ENCODE peak calls at places on chromosomes 12 and 14, in five cellular contexts. One of them, this sample, is unnamed.

GRCh38 chr14:45252356-45253069 is 489 bp downstream of the MIS18BP1 start:
- DNase-seq in fibroblast of lung: no peak
- DNase-seq in tibial artery: no peak
- DNase-seq in right lobe of liver: no peak
- DNase-seq in GM06990: peak; percentile 21
- DNase-seq in this sample: no peak

GRCh38 chr12:107091989-107092641 is 1.2 kb downstream of the CRY1 start:
- DNase-seq in right lobe of liver: no peak
- DNase-seq in fibroblast of lung: peak; percentile 95
- DNase-seq in tibial artery: peak; percentile 34
- DNase-seq in GM06990: peak; percentile 47
- DNase-seq in this sample: peak; percentile 95

GRCh38 chr12:810635-811415 is 58.4 kb downstream of the WNK1 start:
- DNase-seq in tibial artery: no peak
- DNase-seq in right lobe of liver: no peak
- DNase-seq in GM06990: peak; percentile 79
- DNase-seq in fibroblast of lung: no peak
- DNase-seq in this sample: no peak

GRCh38 chr14:37147310-37147875 is 25.0 kb downstream of the SLC25A21 start:
- DNase-seq in GM06990: no peak
- DNase-seq in right lobe of liver: no peak
- DNase-seq in tibial artery: no peak
- DNase-seq in fibroblast of lung: no peak
- DNase-seq in this sample: no peak

GRCh38 chr14:83828406-83828805 is 1701.5 kb upstream of the FLRT2 start:
- DNase-seq in GM06990: no peak
- DNase-seq in tibial artery: no peak
- DNase-seq in right lobe of liver: no peak
- DNase-seq in fibroblast of lung: peak; percentile 1
- DNase-seq in this sample: no peak

GRCh38 chr12:76029982-76030377 is 1.6 kb downstream of the PHLDA1 start:
- DNase-seq in fibroblast of lung: peak; percentile 68
- DNase-seq in GM06990: peak; percentile 16
- DNase-seq in right lobe of liver: no peak
- DNase-seq in tibial artery: no peak
- DNase-seq in this sample: no peak

GRCh38 chr14:95038521-95039250 is 118.6 kb downstream of the DICER1 start:
- DNase-seq in fibroblast of lung: no peak
- DNase-seq in tibial artery: no peak
- DNase-seq in GM06990: no peak
- DNase-seq in right lobe of liver: no peak
- DNase-seq in this sample: no peak

GRCh38 chr12:76226397-76226796 is 121.8 kb downstream of the BBS10 start:
- DNase-seq in fibroblast of lung: peak; percentile 87
- DNase-seq in GM06990: no peak
- DNase-seq in tibial artery: no peak
- DNase-seq in right lobe of liver: no peak
- DNase-seq in this sample: no peak

GRCh38 chr12:93361159-93361919 is 16.4 kb upstream of the NUDT4 start:
- DNase-seq in GM06990: no peak
- DNase-seq in right lobe of liver: no peak
- DNase-seq in tibial artery: no peak
- DNase-seq in fibroblast of lung: no peak
- DNase-seq in this sample: peak; percentile 74

GRCh38 chr12:57603758-57604453 is 718 bp upstream of the DTX3 start:
- DNase-seq in right lobe of liver: no peak
- DNase-seq in tibial artery: peak; percentile 72
- DNase-seq in GM06990: no peak
- DNase-seq in fibroblast of lung: peak; percentile 63
- DNase-seq in this sample: no peak

GRCh38 chr14:61837336-61838229 is 75.4 kb downstream of the SNAPC1 start:
- DNase-seq in GM06990: no peak
- DNase-seq in fibroblast of lung: peak; percentile 81
- DNase-seq in tibial artery: peak; percentile 76
- DNase-seq in right lobe of liver: peak; percentile 70
- DNase-seq in this sample: peak; percentile 63

GRCh38 chr14:83047436-83047835 is 1513.8 kb upstream of the SEL1L start:
- DNase-seq in GM06990: no peak
- DNase-seq in fibroblast of lung: no peak
- DNase-seq in right lobe of liver: no peak
- DNase-seq in tibial artery: no peak
- DNase-seq in this sample: no peak

DNA sequence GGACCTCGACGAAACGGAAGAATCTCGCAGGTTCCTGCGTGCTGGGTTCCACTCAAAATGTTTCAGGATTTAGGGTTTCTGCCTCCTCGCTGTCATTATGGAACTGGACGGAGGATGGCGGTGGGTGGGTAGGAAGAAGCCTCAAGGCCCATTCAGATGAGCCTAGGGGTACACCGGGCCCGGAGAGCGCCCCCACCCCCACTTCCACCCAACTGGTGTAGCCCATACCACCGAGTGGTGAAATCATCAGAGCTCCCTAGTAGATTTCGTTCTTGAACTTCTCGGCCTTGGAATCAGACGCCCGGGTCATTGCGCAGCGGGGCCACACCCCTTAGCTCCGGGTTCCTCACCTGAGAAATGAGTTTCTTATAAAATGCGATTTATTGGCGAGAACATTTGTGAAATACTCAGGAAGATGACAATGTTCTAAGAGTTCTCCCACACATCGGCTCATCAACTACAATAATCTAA is 13.3 kb upstream of the TBX3 start:
- DNase-seq in tibial artery: no peak
- DNase-seq in GM06990: no peak
- DNase-seq in right lobe of liver: no peak
- DNase-seq in fibroblast of lung: no peak
- DNase-seq in this sample: no peak
- H3K4me3 ChIP-seq in tibial artery: no peak overlapping the region
- H3K4me3 ChIP-seq in GM06990: no peak overlapping the region
- H3K4me3 ChIP-seq in right lobe of liver: no peak overlapping the region
- H3K4me3 ChIP-seq in fibroblast of lung: no peak overlapping the region
- H3K4me3 ChIP-seq in this sample: no peak overlapping the region

DNA sequence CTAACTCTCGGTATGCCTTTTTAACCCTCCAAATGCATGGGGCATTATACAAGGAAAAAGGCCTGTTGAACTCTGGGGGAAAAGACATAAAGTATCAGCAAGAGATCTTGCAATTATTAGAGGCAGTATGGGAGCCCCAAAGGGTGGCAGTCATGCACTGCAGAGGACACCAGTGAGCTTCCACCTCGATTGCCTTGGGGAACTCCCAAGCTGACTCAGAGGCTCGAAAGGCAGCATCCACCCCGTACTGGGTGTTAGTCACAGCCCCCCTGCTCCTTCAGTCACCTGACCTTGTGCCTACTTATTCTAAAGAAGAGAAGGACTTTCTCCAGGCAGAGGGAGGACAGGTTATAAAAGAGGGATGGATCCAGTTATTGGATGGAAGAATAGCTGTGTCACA is 781.4 kb upstream of the TMEM132C start:
- DNase-seq in tibial artery: no peak
- DNase-seq in fibroblast of lung: peak; percentile 69
- DNase-seq in right lobe of liver: no peak
- DNase-seq in GM06990: no peak
- DNase-seq in this sample: peak; percentile 69
- TF ChIP-seq CTCF in tibial artery: no peak
- TF ChIP-seq CTCF in fibroblast of lung: peak; percentile 28
- TF ChIP-seq CTCF in right lobe of liver: no peak
- TF ChIP-seq CTCF in GM06990: no peak
- TF ChIP-seq CTCF in this sample: peak; percentile 52

DNA sequence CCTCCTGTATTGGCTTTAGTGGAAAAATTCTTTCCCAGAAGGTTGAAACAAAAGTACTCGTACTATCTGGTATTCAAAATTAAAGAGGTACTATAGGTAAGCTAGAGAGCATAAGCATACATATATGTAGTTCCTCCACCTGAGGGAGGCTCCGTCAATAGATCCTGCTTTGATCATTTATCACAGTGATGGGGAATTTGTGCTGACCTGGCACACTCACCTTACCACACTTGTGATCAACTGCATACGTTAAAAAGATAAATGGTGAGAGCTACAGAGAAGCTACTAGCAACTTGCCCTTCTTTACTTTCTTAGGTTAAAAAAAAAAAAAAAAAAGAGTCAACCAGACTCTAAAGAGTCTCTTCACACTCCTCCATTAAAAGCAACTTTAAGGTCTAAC is 2.5 kb downstream of the CAPRIN2 start:
- DNase-seq in fibroblast of lung: no peak
- DNase-seq in tibial artery: no peak
- DNase-seq in GM06990: no peak
- DNase-seq in right lobe of liver: no peak
- DNase-seq in this sample: no peak
- H3K4me3 ChIP-seq in fibroblast of lung: peak overlapping the region; percentile 15
- H3K4me3 ChIP-seq in tibial artery: no peak overlapping the region
- H3K4me3 ChIP-seq in GM06990: no peak overlapping the region
- H3K4me3 ChIP-seq in right lobe of liver: no peak overlapping the region
- H3K4me3 ChIP-seq in this sample: no peak overlapping the region

GRCh38 chr12:10747730-10748129 is 24.6 kb upstream of the YBX3 start:
- DNase-seq in tibial artery: no peak
- DNase-seq in GM06990: no peak
- DNase-seq in right lobe of liver: no peak
- DNase-seq in fibroblast of lung: no peak
- DNase-seq in this sample: no peak

GRCh38 chr12:10749700-10750384 is 26.7 kb upstream of the YBX3 start:
- DNase-seq in tibial artery: peak; percentile 84
- DNase-seq in GM06990: peak; percentile 37
- DNase-seq in right lobe of liver: no peak
- DNase-seq in fibroblast of lung: peak; percentile 98
- DNase-seq in this sample: peak; percentile 92

GRCh38 chr12:10753066-10753465 is 29.9 kb upstream of the YBX3 start:
- DNase-seq in fibroblast of lung: peak; percentile 12
- DNase-seq in right lobe of liver: no peak
- DNase-seq in tibial artery: no peak
- DNase-seq in GM06990: no peak
- DNase-seq in this sample: peak; percentile 13

GRCh38 chr12:10756194-10756593 is 33.1 kb upstream of the YBX3 start:
- DNase-seq in tibial artery: no peak
- DNase-seq in fibroblast of lung: no peak
- DNase-seq in right lobe of liver: no peak
- DNase-seq in GM06990: no peak
- DNase-seq in this sample: no peak

GRCh38 chr12:10750385-10750727 is 27.2 kb upstream of the YBX3 start:
- DNase-seq in fibroblast of lung: no peak
- DNase-seq in tibial artery: no peak
- DNase-seq in right lobe of liver: no peak
- DNase-seq in GM06990: no peak
- DNase-seq in this sample: no peak
- TF ChIP-seq CTCF in fibroblast of lung: no peak
- TF ChIP-seq CTCF in tibial artery: no peak
- TF ChIP-seq CTCF in right lobe of liver: no peak
- TF ChIP-seq CTCF in GM06990: no peak
- TF ChIP-seq CTCF in this sample: no peak

DNA sequence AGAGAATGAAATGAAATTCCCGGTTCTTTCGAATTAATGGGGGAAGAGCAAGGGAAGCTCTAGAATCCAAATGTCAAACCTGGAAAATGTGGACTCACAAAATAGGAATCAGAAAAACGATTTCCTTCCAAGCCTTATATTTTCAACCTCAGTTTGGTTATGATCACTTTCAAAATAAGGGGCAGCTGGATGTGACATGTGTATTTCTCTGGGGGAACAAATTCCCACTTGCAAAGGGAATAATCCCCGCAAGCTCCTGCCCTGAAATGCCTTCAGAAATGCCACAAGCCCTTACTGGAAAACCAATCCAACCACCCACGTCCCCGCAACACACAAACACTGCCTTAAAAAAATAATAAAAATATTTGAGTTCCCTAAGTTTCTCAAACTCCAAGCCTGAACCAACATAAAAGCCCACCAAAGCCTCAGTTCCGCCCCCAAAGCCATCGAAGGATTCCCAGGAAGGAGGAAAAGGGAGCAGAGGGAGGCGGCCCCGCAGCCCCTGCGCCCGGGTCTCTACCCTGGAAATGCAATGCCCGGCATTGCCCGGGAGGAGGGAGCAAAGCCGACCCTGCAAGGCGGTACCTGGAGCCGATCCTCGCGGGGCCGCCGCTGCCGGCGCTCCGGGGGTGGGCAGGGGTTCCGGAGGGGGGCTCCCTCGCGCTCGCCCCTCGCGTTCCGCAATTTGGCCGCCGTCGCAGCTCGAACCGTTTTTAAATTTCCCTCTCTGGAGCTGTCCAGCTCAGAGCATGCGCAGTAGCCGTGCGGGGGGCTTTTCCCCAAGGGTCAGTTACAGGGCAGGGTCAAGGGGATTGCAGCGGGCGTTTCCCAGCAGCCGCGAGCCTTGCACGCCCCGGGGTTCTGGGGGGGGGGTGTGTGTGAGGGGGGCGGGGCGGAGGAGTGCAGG is at the start of gene FOXN4:
- DNase-seq in GM06990: no peak
- DNase-seq in right lobe of liver: no peak
- DNase-seq in fibroblast of lung: no peak
- DNase-seq in tibial artery: no peak
- DNase-seq in this sample: no peak
- H3K4me3 ChIP-seq in GM06990: no peak within 1 kb of the TSS
- H3K4me3 ChIP-seq in right lobe of liver: peak within 1 kb of the TSS; percentile 16
- H3K4me3 ChIP-seq in fibroblast of lung: peak within 1 kb of the TSS; percentile 32
- H3K4me3 ChIP-seq in tibial artery: peak within 1 kb of the TSS; percentile 52
- H3K4me3 ChIP-seq in this sample: no peak within 1 kb of the TSS

GRCh38 chr12:130873106-130873795 is 1.4 kb downstream of the RAN start:
- DNase-seq in GM06990: no peak
- DNase-seq in tibial artery: no peak
- DNase-seq in fibroblast of lung: no peak
- DNase-seq in right lobe of liver: no peak
- DNase-seq in this sample: no peak

GRCh38 chr12:130872179-130873096 is 572 bp downstream of the RAN start:
- DNase-seq in fibroblast of lung: peak; percentile 15
- DNase-seq in GM06990: peak; percentile 71
- DNase-seq in tibial artery: no peak
- DNase-seq in right lobe of liver: peak; percentile 60
- DNase-seq in this sample: no peak

GRCh38 chr12:130868412-130868811 is 3.5 kb upstream of the RAN start:
- DNase-seq in tibial artery: no peak
- DNase-seq in GM06990: no peak
- DNase-seq in fibroblast of lung: no peak
- DNase-seq in right lobe of liver: no peak
- DNase-seq in this sample: no peak

GRCh38 chr12:130871286-130872178 is at the start of gene RAN:
- DNase-seq in right lobe of liver: peak; percentile 95
- DNase-seq in tibial artery: peak; percentile 81
- DNase-seq in fibroblast of lung: peak; percentile 93
- DNase-seq in GM06990: peak; percentile 97
- DNase-seq in this sample: peak; percentile 68

GRCh38 chr12:130870442-130871285 is 1.2 kb upstream of the RAN start:
- DNase-seq in GM06990: peak; percentile 81
- DNase-seq in tibial artery: peak; percentile 82
- DNase-seq in fibroblast of lung: peak; percentile 93
- DNase-seq in right lobe of liver: peak; percentile 70
- DNase-seq in this sample: peak; percentile 81
- TF ChIP-seq CTCF in GM06990: peak; percentile 72
- TF ChIP-seq CTCF in tibial artery: peak; percentile 42
- TF ChIP-seq CTCF in fibroblast of lung: peak; percentile 75
- TF ChIP-seq CTCF in right lobe of liver: peak; percentile 60
- TF ChIP-seq CTCF in this sample: peak; percentile 79

GRCh38 chr12:12349711-12350665 is at the start of gene MANSC1:
- DNase-seq in tibial artery: peak; percentile 49
- DNase-seq in GM06990: peak; percentile 51
- DNase-seq in right lobe of liver: peak; percentile 84
- DNase-seq in fibroblast of lung: peak; percentile 41
- DNase-seq in this sample: no peak
- H3K4me3 ChIP-seq in tibial artery: peak within 1 kb of the TSS; percentile 89
- H3K4me3 ChIP-seq in GM06990: peak within 1 kb of the TSS; percentile 56
- H3K4me3 ChIP-seq in right lobe of liver: peak within 1 kb of the TSS; percentile 85
- H3K4me3 ChIP-seq in fibroblast of lung: peak within 1 kb of the TSS; percentile 81
- H3K4me3 ChIP-seq in this sample: peak within 1 kb of the TSS; percentile 60

This sample was measured in astrocyte of the cerebellum.